ENCODE peak calls at places on chromosomes 2 and 18, in eight cellular contexts. Y is HT1080; G is activated CD8-positive, alpha-beta memory T cell treated with anti-CD3 and anti-CD28 coated beads for 24 hours; T is LoVo; X is H54; V is adrenal gland; I is NCI-H2081; P is G401. N is an unnamed sample.

GRCh38 chr2:136324966-136325365 is 207.0 kb upstream of the CXCR4 start:
- DNase-seq in P (no peak), T (no peak), Y (no peak), V (no peak), X (no peak), G (no peak), I (no peak), N (no peak)

GRCh38 chr2:127695491-127696472 is 5.5 kb upstream of the SFT2D3 start:
- DNase-seq in X (no peak), V (peak; percentile 78), P (no peak), Y (peak; percentile 49), I (peak; percentile 36), G (no peak), T (peak; percentile 45), N (no peak)

GRCh38 chr2:204825054-204825453 is 279.8 kb downstream of the PARD3B start:
- DNase-seq in P (no peak), V (no peak), I (no peak), Y (peak; percentile 32), T (peak; percentile 20), X (no peak), G (no peak), N (no peak)

GRCh38 chr18:63553117-63553516 is 10.9 kb downstream of the SERPINB12 start:
- DNase-seq in Y (peak; percentile 83), T (no peak), X (no peak), G (no peak), I (no peak), V (no peak), P (no peak), N (no peak)

GRCh38 chr2:234146087-234146826 is 95.8 kb downstream of the SPP2 start:
- DNase-seq in I (no peak), P (no peak), V (peak; percentile 63), T (peak; percentile 42), Y (peak; percentile 98), X (peak; percentile 69), G (no peak), N (no peak)

GRCh38 chr2:196233033-196233807 is 61.8 kb upstream of the STK17B start:
- DNase-seq in X (peak; percentile 45), V (peak; percentile 65), I (no peak), T (peak; percentile 92), Y (peak; percentile 97), P (no peak), G (no peak), N (peak; percentile 94)

GRCh38 chr2:127634066-127634617 is 11.8 kb upstream of the GPR17 start:
- DNase-seq in I (peak; percentile 21), G (no peak), P (no peak), Y (no peak), X (no peak), T (no peak), V (no peak), N (no peak)

GRCh38 chr2:176554107-176555048 is 285.1 kb downstream of the MTX2 start:
- DNase-seq in X (no peak), V (peak; percentile 76), P (peak; percentile 71), T (peak; percentile 54), G (peak; percentile 70), Y (peak; percentile 63), I (peak; percentile 72), N (no peak)

GRCh38 chr2:23531280-23531679 is 146.3 kb downstream of the KLHL29 start:
- DNase-seq in I (no peak), X (no peak), G (no peak), V (no peak), Y (no peak), P (no peak), T (no peak), N (no peak)

GRCh38 chr18:48404707-48405106 is 4.5 kb downstream of the ZBTB7C start:
- DNase-seq in G (no peak), T (no peak), I (no peak), X (no peak), V (peak; percentile 68), Y (peak; percentile 27), P (no peak), N (no peak)

GRCh38 chr2:67650292-67651133 is 253.4 kb downstream of the ETAA1 start:
- DNase-seq in I (peak; percentile 1), V (peak; percentile 96), T (peak; percentile 9), X (peak; percentile 14), P (peak; percentile 54), G (no peak), Y (peak; percentile 84), N (no peak)

GRCh38 chr2:10385501-10385900 is 62.6 kb downstream of the ODC1 start:
- DNase-seq in V (no peak), T (no peak), G (no peak), I (no peak), Y (no peak), P (peak; percentile 75), X (no peak), N (no peak)

GRCh38 chr2:18245375-18245774 is 315.1 kb downstream of the RDH14 start:
- DNase-seq in G (no peak), I (no peak), P (no peak), V (no peak), Y (no peak), T (no peak), X (no peak), N (no peak)

GRCh38 chr2:61434314-61434713 is 36.6 kb downstream of the USP34 start:
- DNase-seq in T (no peak), G (no peak), Y (no peak), I (no peak), P (no peak), X (no peak), V (no peak), N (no peak)

GRCh38 chr2:25740810-25741381 is 67.5 kb upstream of the DTNB start:
- DNase-seq in T (no peak), I (peak; percentile 30), X (peak; percentile 17), V (no peak), G (no peak), P (peak; percentile 65), Y (peak; percentile 42), N (peak; percentile 50)

GRCh38 chr18:61891874-61892273 is 933 bp downstream of the RNF152 start:
- DNase-seq in I (no peak), P (peak; percentile 73), Y (no peak), V (no peak), X (no peak), G (no peak), T (no peak), N (no peak)

GRCh38 chr2:10935953-10936942 is 24.5 kb downstream of the KCNF1 start:
- DNase-seq in Y (peak; percentile 100), T (peak; percentile 81), G (no peak), I (no peak), X (peak; percentile 94), V (peak; percentile 62), P (no peak), N (peak; percentile 7)

GRCh38 chr2:100126172-100126571 is 16.2 kb downstream of the AFF3 start:
- DNase-seq in X (no peak), I (no peak), T (no peak), V (no peak), Y (no peak), P (no peak), G (no peak), N (peak; percentile 30)

GRCh38 chr2:26640331-26640745 is 828 bp downstream of the CIB4 start:
- DNase-seq in Y (peak; percentile 30), G (no peak), V (peak; percentile 94), I (no peak), X (peak; percentile 88), T (peak; percentile 26), P (no peak), N (no peak)

GRCh38 chr2:3329491-3329890 is 48.1 kb downstream of the EIPR1 start:
- DNase-seq in G (no peak), I (no peak), Y (no peak), V (no peak), P (no peak), X (no peak), T (no peak), N (no peak)

GRCh38 chr2:142937347-142937746 is 59.9 kb downstream of the KYNU start:
- DNase-seq in G (no peak), V (no peak), I (no peak), X (no peak), Y (peak; percentile 49), P (no peak), T (no peak), N (no peak)

GRCh38 chr18:395481-396250 is 104.8 kb downstream of the COLEC12 start:
- DNase-seq in V (no peak), Y (peak; percentile 21), T (no peak), X (no peak), P (no peak), I (peak; percentile 97), G (no peak), N (no peak)

GRCh38 chr2:186036862-186037449 is 298.4 kb downstream of the FSIP2 start:
- DNase-seq in X (no peak), V (no peak), P (no peak), Y (no peak), I (peak; percentile 21), T (no peak), G (no peak), N (no peak)

GRCh38 chr2:101145406-101145805 is 5.8 kb downstream of the TBC1D8 start:
- DNase-seq in V (no peak), Y (peak; percentile 35), P (no peak), T (peak; percentile 46), G (no peak), X (peak; percentile 55), I (peak; percentile 34), N (no peak)

GRCh38 chr2:20430461-20431302 is 16.2 kb upstream of the RHOB start:
- DNase-seq in V (peak; percentile 34), Y (peak; percentile 65), X (no peak), P (no peak), G (peak; percentile 46), I (no peak), T (no peak), N (no peak)

GRCh38 chr2:241456546-241456945 is 51.8 kb downstream of the STK25 start:
- DNase-seq in Y (no peak), T (no peak), G (no peak), X (no peak), V (no peak), P (no peak), I (no peak), N (no peak)

GRCh38 chr2:118800736-118801135 is 46.7 kb downstream of the EN1 start:
- DNase-seq in G (no peak), Y (no peak), I (no peak), X (no peak), P (no peak), T (no peak), V (no peak), N (no peak)

GRCh38 chr2:215736653-215737290 is 276.6 kb downstream of the MREG start:
- DNase-seq in I (no peak), P (no peak), T (no peak), G (no peak), V (no peak), X (no peak), Y (peak; percentile 44), N (no peak)

GRCh38 chr18:39786477-39786876 is 2168.6 kb upstream of the PIK3C3 start:
- DNase-seq in T (no peak), X (no peak), G (no peak), I (no peak), Y (no peak), V (no peak), P (no peak), N (no peak)

GRCh38 chr18:7329036-7329435 is 98.1 kb downstream of the LRRC30 start:
- DNase-seq in P (no peak), V (no peak), G (no peak), I (no peak), T (no peak), X (no peak), Y (peak; percentile 72), N (no peak)

GRCh38 chr18:44732604-44733003 is 51.9 kb downstream of the SETBP1 start:
- DNase-seq in I (peak; percentile 27), X (no peak), Y (peak; percentile 8), P (peak; percentile 47), T (no peak), V (no peak), G (peak; percentile 13), N (no peak)

GRCh38 chr2:133266075-133266925 is 302.0 kb downstream of the NCKAP5 start:
- DNase-seq in X (no peak), I (no peak), V (no peak), Y (peak; percentile 11), G (no peak), T (no peak), P (no peak), N (no peak)

GRCh38 chr2:240946654-240947053 is 40.5 kb downstream of the CROCC2 start:
- DNase-seq in X (no peak), I (no peak), P (no peak), Y (no peak), V (peak; percentile 25), T (no peak), G (no peak), N (no peak)

GRCh38 chr2:11102956-11103860 is 52.1 kb upstream of the SLC66A3 start:
- DNase-seq in G (no peak), I (peak; percentile 75), T (no peak), P (no peak), X (no peak), V (peak; percentile 11), Y (no peak), N (no peak)

N was measured in LNCaP clone FGC.